ENCODE peak calls at places on chromosomes 2 and 18, in ten cellular contexts. A is mucosa of gallbladder; B is M059J; F is left kidney; L is lower lobe of right lung; R is stimulated activated CD8-positive, alpha-beta memory T cell treated with anti-CD3 and anti-CD28 coated beads, Interleukin-4, amount 100 ng/mL, for 48 hours; M is mesendoderm; C is effector CD4-positive, alpha-beta T cell; S is stimulated activated CD4-positive, alpha-beta T cell treated with anti-CD3 and anti-CD28 coated beads, Interleukin-12 subunit alpha, Interleukin-12 subunit beta, amount 100 ng/mL, for 48 hours; Z is heart left ventricle. Q is an unnamed sample.

GRCh38 chr18:9731380-9731779 is 23.3 kb downstream of the RAB31 start:
- DNase-seq in C (no peak), M (peak), F (no peak), S (no peak), R (no peak), Z (no peak), L (no peak), B (peak), A (no peak), Q (no peak)

GRCh38 chr2:190537765-190538164 is 3.2 kb upstream of the NEMP2 start:
- DNase-seq in A (no peak), L (no peak), B (peak), F (no peak), Z (no peak), M (peak), C (no peak), S (no peak), R (no peak), Q (no peak)

GRCh38 chr2:236264256-236264655 is at the start of gene ASB18:
- DNase-seq in C (no peak), S (no peak), Z (peak), R (no peak), A (no peak), B (no peak), F (peak), L (no peak), M (no peak), Q (no peak)

GRCh38 chr2:49045083-49045482 is 109.2 kb downstream of the FSHR start:
- DNase-seq in A (no peak), C (no peak), S (no peak), R (no peak), B (no peak), Z (no peak), F (peak), M (no peak), L (no peak), Q (no peak)

GRCh38 chr18:45014047-45014501 is 333.4 kb downstream of the SETBP1 start:
- DNase-seq in S (no peak), C (no peak), B (peak), A (peak), M (peak), F (peak), R (no peak), Z (no peak), L (no peak), Q (no peak)

GRCh38 chr2:109719871-109720270 is 74.2 kb upstream of the RGPD5 start:
- DNase-seq in R (no peak), Z (no peak), F (no peak), M (no peak), L (no peak), C (no peak), S (no peak), A (no peak), B (no peak), Q (no peak)

GRCh38 chr2:223626713-223627112 is 24.6 kb upstream of the SCG2 start:
- DNase-seq in M (no peak), A (no peak), Z (no peak), R (no peak), L (no peak), F (no peak), C (no peak), S (no peak), B (peak), Q (no peak)

GRCh38 chr2:223618172-223619035 is 16.2 kb upstream of the SCG2 start:
- DNase-seq in M (peak), A (no peak), L (no peak), C (no peak), S (no peak), F (peak), B (no peak), R (no peak), Z (no peak), Q (no peak)

GRCh38 chr2:236974752-236975151 is 110.9 kb upstream of the COPS8 start:
- DNase-seq in S (no peak), C (no peak), B (no peak), L (no peak), A (no peak), M (no peak), Z (no peak), F (no peak), R (no peak), Q (no peak)

GRCh38 chr2:58925676-58926081 is 684.6 kb upstream of the FANCL start:
- DNase-seq in A (no peak), Z (no peak), S (no peak), F (no peak), L (no peak), R (no peak), B (peak), M (no peak), C (no peak), Q (no peak)

GRCh38 chr2:12923907-12924610 is 207.3 kb downstream of the TRIB2 start:
- DNase-seq in A (no peak), L (no peak), B (peak), R (no peak), M (no peak), C (no peak), F (no peak), S (no peak), Z (no peak), Q (no peak)

GRCh38 chr18:22691988-22692710 is 241.0 kb upstream of the RBBP8 start:
- DNase-seq in B (peak), F (no peak), L (no peak), R (no peak), M (no peak), Z (no peak), C (no peak), A (no peak), S (no peak), Q (no peak)

GRCh38 chr2:165794520-165794882 is 454 bp upstream of the GALNT3 start:
- DNase-seq in L (peak), S (peak), R (peak), C (peak), F (peak), A (peak), M (peak), Z (peak), B (no peak), Q (peak)

GRCh38 chr2:239157269-239157668 is 243.6 kb downstream of the HDAC4 start:
- DNase-seq in A (no peak), M (no peak), B (no peak), L (peak), F (peak), R (no peak), S (no peak), C (no peak), Z (no peak), Q (no peak)

GRCh38 chr2:232219496-232219870 is 159.1 kb upstream of the ALPP start:
- DNase-seq in Z (no peak), B (no peak), S (no peak), F (no peak), M (no peak), L (no peak), C (no peak), R (no peak), A (no peak), Q (no peak)

GRCh38 chr18:28767781-28768211 is 590.9 kb upstream of the CDH2 start:
- DNase-seq in M (no peak), L (no peak), Z (no peak), A (no peak), F (no peak), B (peak), S (no peak), R (no peak), C (no peak), Q (no peak)

GRCh38 chr2:207813942-207814341 is 44.2 kb upstream of the FZD5 start:
- DNase-seq in A (no peak), L (no peak), S (no peak), Z (no peak), R (no peak), C (no peak), B (no peak), F (no peak), M (peak), Q (no peak)

GRCh38 chr2:42754021-42754775 is 9.7 kb downstream of the OXER1 start:
- DNase-seq in B (no peak), C (no peak), S (no peak), L (no peak), M (no peak), R (no peak), F (no peak), A (no peak), Z (no peak), Q (peak)

GRCh38 chr2:190098851-190099250 is 36.3 kb upstream of the MSTN start:
- DNase-seq in L (no peak), C (no peak), M (no peak), A (no peak), B (no peak), S (no peak), Z (no peak), R (no peak), F (no peak), Q (no peak)

GRCh38 chr2:43083278-43083677 is 143.1 kb downstream of the ZFP36L2 start:
- DNase-seq in B (no peak), R (no peak), M (no peak), L (no peak), F (peak), A (no peak), S (no peak), Z (no peak), C (no peak), Q (no peak)

GRCh38 chr2:54457326-54458023 is 1.3 kb downstream of the SPTBN1 start:
- DNase-seq in A (no peak), M (peak), B (peak), R (peak), C (no peak), S (no peak), L (peak), F (peak), Z (peak), Q (no peak)

GRCh38 chr2:73984203-73984921 is at the start of gene TET3:
- DNase-seq in S (no peak), A (no peak), F (peak), R (peak), M (no peak), B (no peak), C (no peak), Z (peak), L (peak), Q (peak)

GRCh38 chr2:238096311-238097011 is 3.7 kb upstream of the ESPNL start:
- DNase-seq in B (no peak), C (no peak), F (peak), A (peak), S (no peak), M (no peak), L (no peak), R (no peak), Z (peak), Q (no peak)

GRCh38 chr2:103361712-103362111 is 599.9 kb downstream of the TMEM182 start:
- DNase-seq in Z (no peak), S (no peak), R (no peak), B (no peak), L (no peak), C (no peak), F (no peak), A (no peak), M (no peak), Q (no peak)

GRCh38 chr2:26274058-26274613 is 29.4 kb downstream of the HADHB start:
- DNase-seq in R (no peak), M (no peak), C (no peak), Z (no peak), F (no peak), B (peak), S (no peak), L (no peak), A (peak), Q (no peak)

GRCh38 chr2:237704476-237705224 is 77.3 kb downstream of the LRRFIP1 start:
- DNase-seq in Z (no peak), A (no peak), S (no peak), B (peak), L (no peak), F (no peak), R (no peak), C (no peak), M (no peak), Q (no peak)

GRCh38 chr2:27645197-27645596 is 16.3 kb downstream of the GPN1 start:
- DNase-seq in F (no peak), S (no peak), L (no peak), M (no peak), Z (no peak), R (no peak), A (no peak), B (no peak), C (no peak), Q (no peak)

GRCh38 chr2:37219046-37219445 is 12.3 kb downstream of the CEBPZ start:
- DNase-seq in B (no peak), C (no peak), L (no peak), A (no peak), R (no peak), Z (no peak), M (no peak), S (no peak), F (no peak), Q (no peak)